ENCODE peak calls at places on chromosomes 4 and X, in nine cellular contexts. B is CD8-positive, alpha-beta T cell; Z is aorta; V is testis; O is body of pancreas; E is BJ; A is mammary epithelial cell; G is left ventricle myocardium inferior; D is bronchial epithelial cell. S is an unnamed sample.

GRCh38 chr4:143253156-143253555 is 68.4 kb downstream of the USP38 start:
- DNase-seq in B (no peak), Z (no peak), V (no peak), O (no peak), E (no peak), A (peak; percentile 81), G (no peak), D (peak; percentile 83), S (no peak)

GRCh38 chr4:113146876-113147358 is 97.5 kb downstream of the ANK2 start:
- DNase-seq in B (no peak), Z (no peak), V (no peak), O (peak; percentile 22), E (no peak), A (no peak), G (no peak), D (no peak), S (no peak)

GRCh38 chr4:168486961-168487820 is 6.9 kb upstream of the DDX60L start:
- DNase-seq in B (no peak), Z (no peak), V (no peak), O (no peak), E (peak; percentile 27), A (peak; percentile 88), G (no peak), D (peak; percentile 95), S (peak; percentile 50)

GRCh38 chrX:154526901-154527675 is 11.1 kb upstream of the FAM3A start:
- DNase-seq in B (no peak), Z (peak; percentile 88), V (peak; percentile 86), O (peak; percentile 75), E (no peak), A (peak; percentile 69), G (peak; percentile 78), D (peak; percentile 76), S (peak; percentile 75)

GRCh38 chr4:154361450-154361849 is 130.1 kb downstream of the DCHS2 start:
- DNase-seq in B (no peak), Z (no peak), V (no peak), O (no peak), E (no peak), A (no peak), G (no peak), D (no peak), S (no peak)

GRCh38 chr4:188960411-188961093 is 821.3 kb downstream of the TRIML1 start:
- DNase-seq in B (no peak), Z (no peak), V (no peak), O (no peak), E (no peak), A (no peak), G (no peak), D (no peak), S (no peak)

GRCh38 chrX:41334866-41335589 is 1.1 kb downstream of the DDX3X start:
- DNase-seq in B (peak; percentile 37), Z (peak; percentile 86), V (peak; percentile 63), O (peak; percentile 45), E (no peak), A (peak; percentile 60), G (peak; percentile 50), D (no peak), S (peak; percentile 34)

GRCh38 chrX:14039344-14039743 is 9.7 kb upstream of the GEMIN8 start:
- DNase-seq in B (peak; percentile 44), Z (no peak), V (peak; percentile 53), O (peak; percentile 52), E (no peak), A (peak; percentile 25), G (no peak), D (peak; percentile 42), S (no peak)

GRCh38 chr4:71186566-71187398 is 152.0 kb upstream of the SLC4A4 start:
- DNase-seq in B (peak; percentile 14), Z (peak; percentile 58), V (peak; percentile 44), O (peak; percentile 69), E (no peak), A (peak; percentile 20), G (peak; percentile 63), D (no peak), S (peak; percentile 70)

GRCh38 chr4:184826315-184827266 is 823 bp upstream of the ACSL1 start:
- DNase-seq in B (peak; percentile 23), Z (peak; percentile 64), V (peak; percentile 45), O (peak; percentile 53), E (no peak), A (no peak), G (peak; percentile 47), D (no peak), S (peak; percentile 9)

GRCh38 chrX:19673334-19674040 is 158.2 kb upstream of the MAP3K15 start:
- DNase-seq in B (no peak), Z (peak; percentile 73), V (peak; percentile 27), O (peak; percentile 24), E (peak; percentile 64), A (peak; percentile 80), G (peak; percentile 58), D (peak; percentile 81), S (peak; percentile 95)

GRCh38 chrX:140492360-140492994 is 12.4 kb downstream of the SOX3 start:
- DNase-seq in B (no peak), Z (no peak), V (no peak), O (no peak), E (no peak), A (no peak), G (no peak), D (no peak), S (no peak)

GRCh38 chrX:33128048-33128805 is 83.1 kb downstream of the DMD start:
- DNase-seq in B (no peak), Z (no peak), V (no peak), O (peak; percentile 9), E (no peak), A (no peak), G (no peak), D (no peak), S (no peak)

GRCh38 chr4:146132445-146132844 is 43.1 kb upstream of the LSM6 start:
- DNase-seq in B (no peak), Z (no peak), V (no peak), O (no peak), E (no peak), A (peak; percentile 72), G (no peak), D (peak; percentile 51), S (no peak)

GRCh38 chrX:49291615-49292337 is 11.7 kb upstream of the GAGE10 start:
- DNase-seq in B (peak; percentile 39), Z (peak; percentile 67), V (peak; percentile 74), O (peak; percentile 66), E (no peak), A (peak; percentile 20), G (peak; percentile 35), D (peak; percentile 39), S (peak; percentile 17)

GRCh38 chrX:18889982-18890381 is 93.9 kb downstream of the PHKA2 start:
- DNase-seq in B (no peak), Z (no peak), V (no peak), O (no peak), E (no peak), A (no peak), G (no peak), D (no peak), S (no peak)

GRCh38 chr4:46274717-46275116 is 115.2 kb downstream of the GABRA2 start:
- DNase-seq in B (no peak), Z (no peak), V (no peak), O (no peak), E (no peak), A (peak; percentile 1), G (no peak), D (no peak), S (no peak)
- H3K36me3 ChIP-seq in B (no peaks in the 10 kb centered on the region), Z (no peaks in the 10 kb centered on the region), V (no peaks in the 10 kb centered on the region), O (no peaks in the 10 kb centered on the region), E (no peaks in the 10 kb centered on the region), A (no peaks in the 10 kb centered on the region), G (no peaks in the 10 kb centered on the region), D (no peaks in the 10 kb centered on the region), S (no peaks in the 10 kb centered on the region)

DNA sequence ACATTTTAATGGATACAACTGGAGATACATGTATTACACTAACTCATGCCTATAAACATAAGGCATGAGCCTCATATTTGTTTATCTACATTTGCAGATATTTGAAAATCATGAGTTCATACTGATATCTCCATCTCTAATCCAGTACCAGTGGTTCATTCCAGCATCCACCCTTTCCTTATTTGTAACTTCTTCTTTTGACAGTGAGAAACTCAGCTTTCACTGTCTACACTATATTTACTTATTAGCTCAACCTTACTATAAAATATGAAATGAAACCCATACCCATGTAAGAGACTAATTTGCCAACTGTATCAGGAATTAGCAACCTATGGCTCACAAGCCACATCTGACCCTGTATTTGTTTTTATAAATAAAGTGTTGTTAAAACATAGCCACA is 161.9 kb upstream of the GPRIN3 start:
- DNase-seq in B (no peak), Z (no peak), V (no peak), O (no peak), E (no peak), A (no peak), G (no peak), D (no peak), S (no peak)
- H3K4me3 ChIP-seq in B (no peak overlapping the region), Z (no peak overlapping the region), V (no peak overlapping the region), O (no peak overlapping the region), E (no peak overlapping the region), A (no peak overlapping the region), G (no peak overlapping the region), D (no peak overlapping the region), S (no peak overlapping the region)

GRCh38 chrX:65528293-65528692 is 6.3 kb downstream of the LAS1L start:
- DNase-seq in B (no peak), Z (no peak), V (no peak), O (no peak), E (no peak), A (no peak), G (no peak), D (no peak), S (no peak)

GRCh38 chrX:65517923-65518322 is 16.7 kb downstream of the LAS1L start:
- DNase-seq in B (no peak), Z (no peak), V (no peak), O (no peak), E (no peak), A (no peak), G (no peak), D (no peak), S (no peak)

GRCh38 chrX:65528705-65529340 is 5.8 kb downstream of the LAS1L start:
- DNase-seq in B (peak; percentile 19), Z (no peak), V (peak; percentile 59), O (peak; percentile 41), E (no peak), A (peak; percentile 8), G (no peak), D (peak; percentile 12), S (peak; percentile 11)

GRCh38 chrX:65524139-65524538 is 10.4 kb downstream of the LAS1L start:
- DNase-seq in B (no peak), Z (no peak), V (no peak), O (no peak), E (no peak), A (no peak), G (no peak), D (no peak), S (no peak)

GRCh38 chrX:65522739-65523372 is 11.7 kb downstream of the LAS1L start:
- DNase-seq in B (no peak), Z (no peak), V (no peak), O (no peak), E (no peak), A (peak; percentile 34), G (no peak), D (peak; percentile 65), S (no peak)
- H3K36me3 ChIP-seq in B (peaks cover 23% of the 10 kb centered on the region), Z (peaks cover 7% of the 10 kb centered on the region), V (no peaks in the 10 kb centered on the region), O (no peaks in the 10 kb centered on the region), E (peaks cover 6% of the 10 kb centered on the region), A (peaks cover 4% of the 10 kb centered on the region), G (peaks cover 46% of the 10 kb centered on the region), D (peaks cover 22% of the 10 kb centered on the region), S (peaks cover under 1% of the 10 kb centered on the region)

DNA sequence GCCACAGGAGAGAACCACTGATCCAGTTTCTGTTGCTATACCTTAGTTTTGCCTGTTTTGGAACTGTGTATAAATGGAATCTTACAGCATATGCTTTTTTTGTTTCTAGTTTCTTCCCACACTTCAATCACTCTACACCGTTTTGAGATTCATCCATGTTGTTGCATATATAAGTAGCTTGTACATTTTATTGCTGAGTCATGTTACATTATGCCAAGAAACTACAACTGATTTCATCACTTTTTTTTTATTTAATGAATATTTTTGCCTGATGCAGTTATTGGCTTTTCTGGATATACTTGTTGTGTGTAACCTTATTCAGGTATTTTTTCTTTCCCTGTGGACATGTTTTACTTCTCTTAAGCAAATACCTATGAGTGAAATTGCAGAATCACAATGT is 1135.9 kb downstream of the RAPGEF2 start:
- DNase-seq in B (no peak), Z (no peak), V (no peak), O (no peak), E (no peak), A (no peak), G (no peak), D (no peak), S (no peak)
- H3K4me3 ChIP-seq in B (no peak overlapping the region), Z (no peak overlapping the region), V (no peak overlapping the region), O (no peak overlapping the region), E (no peak overlapping the region), A (no peak overlapping the region), G (no peak overlapping the region), D (no peak overlapping the region), S (no peak overlapping the region)

S was measured in MG63.